ENCODE peak calls at places on chromosomes 1 and 21, in six cellular contexts. One of them, this sample, is unnamed.

GRCh38 chr1:13550663-13551062 is 33.0 kb upstream of the PDPN start:
- DNase-seq in heart right ventricle: no peak
- DNase-seq in astrocyte: no peak
- DNase-seq in right lobe of liver: no peak
- DNase-seq in Panc1: no peak
- DNase-seq in tibial artery: no peak
- DNase-seq in this sample: no peak

GRCh38 chr1:99850458-99850974 is 355 bp downstream of the AGL start:
- DNase-seq in heart right ventricle: peak
- DNase-seq in astrocyte: no peak
- DNase-seq in right lobe of liver: no peak
- DNase-seq in Panc1: no peak
- DNase-seq in tibial artery: no peak
- DNase-seq in this sample: no peak

GRCh38 chr1:112114540-112114939 is 125.1 kb upstream of the KCND3 start:
- DNase-seq in heart right ventricle: no peak
- DNase-seq in astrocyte: no peak
- DNase-seq in right lobe of liver: no peak
- DNase-seq in Panc1: no peak
- DNase-seq in tibial artery: no peak
- DNase-seq in this sample: peak

GRCh38 chr1:168116327-168116799 is 20.4 kb downstream of the GPR161 start:
- DNase-seq in heart right ventricle: no peak
- DNase-seq in astrocyte: no peak
- DNase-seq in right lobe of liver: no peak
- DNase-seq in Panc1: no peak
- DNase-seq in tibial artery: no peak
- DNase-seq in this sample: no peak

GRCh38 chr1:12026586-12026985 is 7.3 kb downstream of the MIIP start:
- DNase-seq in heart right ventricle: no peak
- DNase-seq in astrocyte: no peak
- DNase-seq in right lobe of liver: no peak
- DNase-seq in Panc1: no peak
- DNase-seq in tibial artery: no peak
- DNase-seq in this sample: no peak

GRCh38 chr1:109885589-109885988 is 25.1 kb upstream of the CSF1 start:
- DNase-seq in heart right ventricle: no peak
- DNase-seq in astrocyte: no peak
- DNase-seq in right lobe of liver: no peak
- DNase-seq in Panc1: no peak
- DNase-seq in tibial artery: no peak
- DNase-seq in this sample: no peak

GRCh38 chr1:5843521-5844096 is 148.6 kb downstream of the NPHP4 start:
- DNase-seq in heart right ventricle: no peak
- DNase-seq in astrocyte: no peak
- DNase-seq in right lobe of liver: no peak
- DNase-seq in Panc1: no peak
- DNase-seq in tibial artery: no peak
- DNase-seq in this sample: no peak

GRCh38 chr1:16122916-16123315 is 33.0 kb downstream of the EPHA2 start:
- DNase-seq in heart right ventricle: no peak
- DNase-seq in astrocyte: peak
- DNase-seq in right lobe of liver: no peak
- DNase-seq in Panc1: no peak
- DNase-seq in tibial artery: no peak
- DNase-seq in this sample: peak

GRCh38 chr1:192488058-192488457 is 87.5 kb upstream of the RGS1 start:
- DNase-seq in heart right ventricle: no peak
- DNase-seq in astrocyte: no peak
- DNase-seq in right lobe of liver: no peak
- DNase-seq in Panc1: no peak
- DNase-seq in tibial artery: no peak
- DNase-seq in this sample: no peak

GRCh38 chr1:181398544-181398943 is 84.8 kb upstream of the CACNA1E start:
- DNase-seq in heart right ventricle: no peak
- DNase-seq in astrocyte: no peak
- DNase-seq in right lobe of liver: no peak
- DNase-seq in Panc1: no peak
- DNase-seq in tibial artery: no peak
- DNase-seq in this sample: peak

GRCh38 chr1:164726235-164726634 is 167.3 kb downstream of the PBX1 start:
- DNase-seq in heart right ventricle: no peak
- DNase-seq in astrocyte: peak
- DNase-seq in right lobe of liver: no peak
- DNase-seq in Panc1: no peak
- DNase-seq in tibial artery: no peak
- DNase-seq in this sample: no peak

GRCh38 chr21:18529253-18529652 is 125.7 kb upstream of the TMPRSS15 start:
- DNase-seq in heart right ventricle: no peak
- DNase-seq in astrocyte: peak
- DNase-seq in right lobe of liver: no peak
- DNase-seq in Panc1: peak
- DNase-seq in tibial artery: no peak
- DNase-seq in this sample: no peak

GRCh38 chr21:28742527-28742926 is 250.2 kb downstream of the LTN1 start:
- DNase-seq in heart right ventricle: no peak
- DNase-seq in astrocyte: no peak
- DNase-seq in right lobe of liver: no peak
- DNase-seq in Panc1: no peak
- DNase-seq in tibial artery: no peak
- DNase-seq in this sample: no peak

GRCh38 chr1:233614173-233614742 is 352 bp downstream of the KCNK1 start:
- DNase-seq in heart right ventricle: no peak
- DNase-seq in astrocyte: peak
- DNase-seq in right lobe of liver: peak
- DNase-seq in Panc1: no peak
- DNase-seq in tibial artery: no peak
- DNase-seq in this sample: peak

GRCh38 chr1:203655656-203656055 is 29.0 kb downstream of the ATP2B4 start:
- DNase-seq in heart right ventricle: no peak
- DNase-seq in astrocyte: no peak
- DNase-seq in right lobe of liver: no peak
- DNase-seq in Panc1: no peak
- DNase-seq in tibial artery: no peak
- DNase-seq in this sample: no peak

GRCh38 chr1:162062542-162063015 is 6.9 kb upstream of the NOS1AP start:
- DNase-seq in heart right ventricle: no peak
- DNase-seq in astrocyte: peak
- DNase-seq in right lobe of liver: no peak
- DNase-seq in Panc1: no peak
- DNase-seq in tibial artery: no peak
- DNase-seq in this sample: no peak

GRCh38 chr1:55200667-55201066 is 14.5 kb downstream of the USP24 start:
- DNase-seq in heart right ventricle: no peak
- DNase-seq in astrocyte: no peak
- DNase-seq in right lobe of liver: no peak
- DNase-seq in Panc1: no peak
- DNase-seq in tibial artery: no peak
- DNase-seq in this sample: no peak

GRCh38 chr1:202505356-202505755 is 156.9 kb downstream of the PPP1R12B start:
- DNase-seq in heart right ventricle: no peak
- DNase-seq in astrocyte: peak
- DNase-seq in right lobe of liver: no peak
- DNase-seq in Panc1: no peak
- DNase-seq in tibial artery: peak
- DNase-seq in this sample: no peak

GRCh38 chr1:156638189-156638588 is 3.7 kb upstream of the BCAN start:
- DNase-seq in heart right ventricle: no peak
- DNase-seq in astrocyte: no peak
- DNase-seq in right lobe of liver: no peak
- DNase-seq in Panc1: no peak
- DNase-seq in tibial artery: no peak
- DNase-seq in this sample: no peak

GRCh38 chr1:56297948-56298347 is 281.4 kb downstream of the PLPP3 start:
- DNase-seq in heart right ventricle: no peak
- DNase-seq in astrocyte: no peak
- DNase-seq in right lobe of liver: no peak
- DNase-seq in Panc1: no peak
- DNase-seq in tibial artery: no peak
- DNase-seq in this sample: no peak

GRCh38 chr1:56094168-56094567 is 485.2 kb downstream of the PLPP3 start:
- DNase-seq in heart right ventricle: no peak
- DNase-seq in astrocyte: no peak
- DNase-seq in right lobe of liver: no peak
- DNase-seq in Panc1: no peak
- DNase-seq in tibial artery: no peak
- DNase-seq in this sample: no peak

GRCh38 chr21:28142692-28143091 is 850.0 kb downstream of the LTN1 start:
- DNase-seq in heart right ventricle: no peak
- DNase-seq in astrocyte: peak
- DNase-seq in right lobe of liver: no peak
- DNase-seq in Panc1: no peak
- DNase-seq in tibial artery: no peak
- DNase-seq in this sample: no peak

GRCh38 chr1:109800291-109800690 is 36.6 kb upstream of the EPS8L3 start:
- DNase-seq in heart right ventricle: no peak
- DNase-seq in astrocyte: no peak
- DNase-seq in right lobe of liver: no peak
- DNase-seq in Panc1: no peak
- DNase-seq in tibial artery: no peak
- DNase-seq in this sample: no peak

GRCh38 chr1:5005171-5005570 is 350.8 kb downstream of the AJAP1 start:
- DNase-seq in heart right ventricle: no peak
- DNase-seq in astrocyte: no peak
- DNase-seq in right lobe of liver: no peak
- DNase-seq in Panc1: no peak
- DNase-seq in tibial artery: no peak
- DNase-seq in this sample: no peak

GRCh38 chr1:109789771-109790170 is 26.0 kb upstream of the EPS8L3 start:
- DNase-seq in heart right ventricle: no peak
- DNase-seq in astrocyte: no peak
- DNase-seq in right lobe of liver: no peak
- DNase-seq in Panc1: no peak
- DNase-seq in tibial artery: peak
- DNase-seq in this sample: no peak

GRCh38 chr1:26321315-26322041 is 3.7 kb downstream of the CD52 start:
- DNase-seq in heart right ventricle: peak
- DNase-seq in astrocyte: peak
- DNase-seq in right lobe of liver: peak
- DNase-seq in Panc1: peak
- DNase-seq in tibial artery: peak
- DNase-seq in this sample: peak

GRCh38 chr1:58780586-58781452 is 3.0 kb downstream of the JUN start:
- DNase-seq in heart right ventricle: no peak
- DNase-seq in astrocyte: peak
- DNase-seq in right lobe of liver: no peak
- DNase-seq in Panc1: no peak
- DNase-seq in tibial artery: no peak
- DNase-seq in this sample: no peak

GRCh38 chr1:110873856-110874255 is 908 bp downstream of the CD53 start:
- DNase-seq in heart right ventricle: no peak
- DNase-seq in astrocyte: no peak
- DNase-seq in right lobe of liver: no peak
- DNase-seq in Panc1: no peak
- DNase-seq in tibial artery: no peak
- DNase-seq in this sample: no peak

GRCh38 chr1:229024528-229025119 is 246.3 kb upstream of the RAB4A start:
- DNase-seq in heart right ventricle: no peak
- DNase-seq in astrocyte: peak
- DNase-seq in right lobe of liver: no peak
- DNase-seq in Panc1: peak
- DNase-seq in tibial artery: peak
- DNase-seq in this sample: no peak

GRCh38 chr1:65764052-65764451 is 28.6 kb upstream of the PDE4B start:
- DNase-seq in heart right ventricle: no peak
- DNase-seq in astrocyte: no peak
- DNase-seq in right lobe of liver: no peak
- DNase-seq in Panc1: no peak
- DNase-seq in tibial artery: no peak
- DNase-seq in this sample: no peak
- TF ChIP-seq CTCF in heart right ventricle: no peak
- TF ChIP-seq CTCF in astrocyte: no peak
- TF ChIP-seq CTCF in right lobe of liver: no peak
- TF ChIP-seq CTCF in Panc1: no peak
- TF ChIP-seq CTCF in tibial artery: no peak
- TF ChIP-seq CTCF in this sample: no peak

GRCh38 chr1:27351541-27352107 is 9.8 kb downstream of the SYTL1 start:
- DNase-seq in heart right ventricle: no peak
- DNase-seq in astrocyte: no peak
- DNase-seq in right lobe of liver: no peak
- DNase-seq in Panc1: no peak
- DNase-seq in tibial artery: no peak
- DNase-seq in this sample: no peak
- H3K4me3 ChIP-seq in heart right ventricle: peak
- H3K4me3 ChIP-seq in astrocyte: no peak
- H3K4me3 ChIP-seq in right lobe of liver: no peak
- H3K4me3 ChIP-seq in Panc1: peak
- H3K4me3 ChIP-seq in tibial artery: peak
- H3K4me3 ChIP-seq in this sample: no peak

GRCh38 chr1:45585496-45586075 is 1.7 kb downstream of the NASP start:
- DNase-seq in heart right ventricle: no peak
- DNase-seq in astrocyte: no peak
- DNase-seq in right lobe of liver: no peak
- DNase-seq in Panc1: no peak
- DNase-seq in tibial artery: no peak
- DNase-seq in this sample: peak

GRCh38 chr1:45583666-45584350 is at the start of gene NASP:
- DNase-seq in heart right ventricle: peak
- DNase-seq in astrocyte: peak
- DNase-seq in right lobe of liver: peak
- DNase-seq in Panc1: no peak
- DNase-seq in tibial artery: peak
- DNase-seq in this sample: peak

GRCh38 chr1:45585110-45585426 is 1.2 kb downstream of the NASP start:
- DNase-seq in heart right ventricle: no peak
- DNase-seq in astrocyte: no peak
- DNase-seq in right lobe of liver: no peak
- DNase-seq in Panc1: no peak
- DNase-seq in tibial artery: no peak
- DNase-seq in this sample: no peak

GRCh38 chr1:45583264-45583665 is 576 bp upstream of the NASP start:
- DNase-seq in heart right ventricle: peak
- DNase-seq in astrocyte: peak
- DNase-seq in right lobe of liver: peak
- DNase-seq in Panc1: peak
- DNase-seq in tibial artery: peak
- DNase-seq in this sample: peak

GRCh38 chr1:45584351-45585109 is 689 bp downstream of the NASP start:
- DNase-seq in heart right ventricle: peak
- DNase-seq in astrocyte: peak
- DNase-seq in right lobe of liver: peak
- DNase-seq in Panc1: peak
- DNase-seq in tibial artery: peak
- DNase-seq in this sample: peak
- TF ChIP-seq CTCF in heart right ventricle: no peak
- TF ChIP-seq CTCF in astrocyte: no peak
- TF ChIP-seq CTCF in right lobe of liver: no peak
- TF ChIP-seq CTCF in Panc1: no peak
- TF ChIP-seq CTCF in tibial artery: no peak
- TF ChIP-seq CTCF in this sample: no peak

DNA sequence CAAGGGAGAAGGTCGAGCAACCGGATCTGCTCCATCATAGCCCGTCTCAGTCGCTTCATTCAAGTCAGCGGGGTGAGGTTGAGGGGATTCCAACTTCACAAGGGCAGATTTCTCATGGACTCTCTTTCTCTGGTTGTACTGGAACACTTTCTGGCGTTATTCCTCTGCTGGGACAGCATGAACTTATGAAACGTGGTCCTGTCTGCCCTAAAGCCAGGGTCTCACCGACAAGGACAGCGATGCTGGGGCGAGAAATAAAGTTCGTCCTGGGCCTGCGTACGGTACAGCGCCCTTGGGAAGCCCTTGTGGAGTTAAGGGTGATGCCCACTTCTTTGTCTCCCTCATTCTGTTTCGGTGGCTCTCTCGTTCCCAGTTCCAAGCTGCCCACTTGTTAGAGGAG is 1.3 kb upstream of the FLVCR1 start:
- DNase-seq in heart right ventricle: no peak
- DNase-seq in astrocyte: no peak
- DNase-seq in right lobe of liver: no peak
- DNase-seq in Panc1: no peak
- DNase-seq in tibial artery: no peak
- DNase-seq in this sample: no peak
- H3K4me3 ChIP-seq in heart right ventricle: peak
- H3K4me3 ChIP-seq in astrocyte: peak
- H3K4me3 ChIP-seq in right lobe of liver: peak
- H3K4me3 ChIP-seq in Panc1: peak
- H3K4me3 ChIP-seq in tibial artery: peak
- H3K4me3 ChIP-seq in this sample: no peak